ENCODE peak calls at places on chromosomes 4 and X, in seven cellular contexts. R is CD8-positive, alpha-beta memory T cell; K is astrocyte of the cerebellum; C is WERI-Rb-1; E is Panc1; D is spleen; P is naive thymus-derived CD4-positive, alpha-beta T cell. B is an unnamed sample.

GRCh38 chr4:147103403-147103946 is 157.8 kb upstream of the TTC29 start:
- DNase-seq in E (peak; percentile 28), R (no peak), C (no peak), D (no peak), P (no peak), K (peak; percentile 89), B (no peak)

GRCh38 chrX:77436682-77437081 is 10.5 kb upstream of the FGF16 start:
- DNase-seq in D (no peak), P (no peak), R (no peak), E (no peak), C (no peak), K (no peak), B (no peak)

GRCh38 chr4:123659759-123660158 is 263.2 kb downstream of the SPRY1 start:
- DNase-seq in D (no peak), K (no peak), C (no peak), R (no peak), E (no peak), P (no peak), B (no peak)

GRCh38 chr4:178086324-178086723 is 644.1 kb upstream of the AGA start:
- DNase-seq in R (no peak), P (no peak), D (no peak), K (no peak), E (no peak), C (no peak), B (no peak)

GRCh38 chr4:110207233-110207632 is 8.8 kb upstream of the ELOVL6 start:
- DNase-seq in E (no peak), R (no peak), K (no peak), P (no peak), C (no peak), D (no peak), B (no peak)

GRCh38 chr4:15232725-15233597 is 194.9 kb upstream of the C1QTNF7 start:
- DNase-seq in C (peak; percentile 59), D (no peak), R (no peak), E (no peak), P (peak; percentile 22), K (peak; percentile 60), B (no peak)

GRCh38 chrX:129654652-129655546 is at the start of gene APLN:
- DNase-seq in K (no peak), E (no peak), P (no peak), R (no peak), C (peak; percentile 33), D (no peak), B (no peak)

GRCh38 chr4:99301376-99302164 is 10.8 kb upstream of the ADH1A start:
- DNase-seq in R (no peak), D (no peak), E (no peak), K (no peak), C (no peak), P (no peak), B (no peak)

GRCh38 chr4:57426779-57427395 is 316.7 kb upstream of the IGFBP7 start:
- DNase-seq in C (peak; percentile 83), E (peak; percentile 38), D (no peak), R (no peak), K (peak; percentile 54), P (no peak), B (no peak)

GRCh38 chr4:38673109-38673978 is 9.3 kb downstream of the KLF3 start:
- DNase-seq in P (no peak), E (no peak), C (peak; percentile 39), R (no peak), K (no peak), D (no peak), B (peak; percentile 73)

GRCh38 chr4:78155616-78156105 is 98.5 kb downstream of the FRAS1 start:
- DNase-seq in C (no peak), K (peak; percentile 82), E (no peak), D (no peak), P (no peak), R (no peak), B (no peak)

GRCh38 chr4:137124278-137124932 is 407.9 kb downstream of the PCDH18 start:
- DNase-seq in C (peak; percentile 16), R (no peak), P (no peak), E (peak; percentile 10), D (no peak), K (peak; percentile 57), B (no peak)

GRCh38 chr4:5051692-5052423 is 578 bp downstream of the STK32B start:
- DNase-seq in R (no peak), E (no peak), P (no peak), D (no peak), C (no peak), K (no peak), B (no peak)

GRCh38 chr4:5050520-5050955 is 742 bp upstream of the STK32B start:
- DNase-seq in E (no peak), D (peak; percentile 84), P (peak; percentile 13), C (peak; percentile 86), K (peak; percentile 63), R (no peak), B (peak; percentile 72)

GRCh38 chr4:5052726-5053425 is 1.6 kb downstream of the STK32B start:
- DNase-seq in R (no peak), K (no peak), C (no peak), E (no peak), D (no peak), P (no peak), B (no peak)

GRCh38 chr4:5052424-5052702 is 1.1 kb downstream of the STK32B start:
- DNase-seq in P (no peak), K (no peak), D (no peak), C (no peak), R (no peak), E (no peak), B (no peak)

GRCh38 chr4:5051210-5051691 is at the start of gene STK32B:
- DNase-seq in R (no peak), D (no peak), E (no peak), P (no peak), K (peak; percentile 15), C (peak; percentile 77), B (peak; percentile 69)
- H3K4me3 ChIP-seq in R (no peak within 1 kb of the TSS), D (peak within 1 kb of the TSS; percentile 31), E (peak within 1 kb of the TSS; percentile 84), P (peak within 1 kb of the TSS; percentile 27), K (peak within 1 kb of the TSS; percentile 53), C (peak within 1 kb of the TSS; percentile 69), B (peak within 1 kb of the TSS; percentile 18)

GRCh38 chrX:118066867-118067515 is 49.6 kb downstream of the KLHL13 start:
- DNase-seq in P (no peak), K (no peak), C (no peak), R (no peak), D (no peak), E (no peak), B (no peak)
- H3K4me3 ChIP-seq in P (no peak overlapping the region), K (no peak overlapping the region), C (no peak overlapping the region), R (no peak overlapping the region), D (no peak overlapping the region), E (no peak overlapping the region), B (no peak overlapping the region)

GRCh38 chr4:14043203-14043602 is 415.7 kb upstream of the BOD1L1 start:
- DNase-seq in K (no peak), D (no peak), C (no peak), E (no peak), P (no peak), R (no peak), B (no peak)
- H3K4me3 ChIP-seq in K (no peak overlapping the region), D (no peak overlapping the region), C (no peak overlapping the region), E (no peak overlapping the region), P (no peak overlapping the region), R (no peak overlapping the region), B (no peak overlapping the region)

DNA sequence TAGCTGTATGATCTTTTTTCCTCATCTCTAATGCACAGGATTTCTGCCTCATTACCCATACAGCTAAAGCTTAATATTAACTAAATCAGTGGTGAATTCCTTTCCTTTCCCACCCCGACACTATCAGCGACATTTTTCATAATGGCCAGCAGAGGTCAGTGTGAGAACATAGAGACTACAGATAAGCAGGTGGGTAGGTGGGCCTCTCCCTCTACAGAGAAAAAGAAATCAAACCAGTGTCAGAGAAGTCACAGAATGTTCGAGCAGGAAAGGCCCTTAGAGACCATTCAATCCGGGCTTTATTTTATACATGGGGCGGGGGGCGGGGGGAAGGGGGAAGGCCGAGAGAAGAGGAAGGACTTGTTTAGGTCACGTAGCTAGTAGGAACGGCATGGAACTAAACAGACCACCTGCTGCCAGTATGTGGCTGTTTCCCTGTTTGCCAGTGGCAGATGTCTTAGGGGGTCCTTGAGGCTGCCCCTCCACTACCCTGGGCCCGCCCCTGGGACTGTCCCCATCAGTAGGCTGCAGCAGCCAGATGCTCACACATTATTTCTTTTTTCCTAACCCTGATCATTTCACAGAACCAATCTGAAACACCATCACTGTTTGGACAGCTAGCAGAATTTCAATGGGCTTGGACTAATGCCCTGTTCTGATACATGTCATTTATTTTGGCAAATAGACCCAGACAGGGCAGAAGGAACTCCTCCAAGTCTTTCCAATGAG is 133.3 kb downstream of the ATG4A start:
- DNase-seq in K (peak; percentile 68), D (no peak), C (peak; percentile 9), R (no peak), E (no peak), P (peak; percentile 6), B (no peak)
- H3K4me3 ChIP-seq in K (no peak overlapping the region), D (no peak overlapping the region), C (no peak overlapping the region), R (no peak overlapping the region), E (no peak overlapping the region), P (no peak overlapping the region), B (no peak overlapping the region)

B was measured in RWPE2.